ENCODE peak calls at places on chromosomes 6 and 20, in six cellular contexts. G, F, B, N, H and R are unnamed samples.

GRCh38 chr20:46323557-46323956 is 15.3 kb upstream of the CDH22 start:
- DNase-seq in G (no peak), F (no peak), B (no peak), N (no peak), H (peak; percentile 61), R (no peak)

GRCh38 chr20:49724637-49725606 is 11.2 kb upstream of the B4GALT5 start:
- DNase-seq in G (peak; percentile 36), F (peak; percentile 99), B (peak; percentile 54), N (peak; percentile 55), H (no peak), R (peak; percentile 35)

GRCh38 chr20:46378390-46379009 is 27.9 kb downstream of the ELMO2 start:
- DNase-seq in G (no peak), F (no peak), B (no peak), N (no peak), H (no peak), R (no peak)

GRCh38 chr6:148818939-148819575 is 72.2 kb downstream of the UST start:
- DNase-seq in G (no peak), F (peak; percentile 50), B (no peak), N (no peak), H (no peak), R (no peak)

GRCh38 chr20:10419550-10420133 is 14.4 kb downstream of the MKKS start:
- DNase-seq in G (no peak), F (peak; percentile 40), B (no peak), N (no peak), H (no peak), R (no peak)

GRCh38 chr20:63775096-63775978 is 35.8 kb downstream of the SLC2A4RG start:
- DNase-seq in G (no peak), F (no peak), B (peak; percentile 59), N (no peak), H (peak; percentile 69), R (no peak)

GRCh38 chr20:56995635-56996075 is 270.8 kb downstream of the BMP7 start:
- DNase-seq in G (no peak), F (peak; percentile 47), B (no peak), N (no peak), H (no peak), R (no peak)

GRCh38 chr6:130778946-130779657 is 48.1 kb upstream of the SMLR1 start:
- DNase-seq in G (no peak), F (no peak), B (no peak), N (peak; percentile 51), H (no peak), R (no peak)

GRCh38 chr6:158487495-158487894 is 72.4 kb upstream of the TMEM181 start:
- DNase-seq in G (no peak), F (no peak), B (no peak), N (no peak), H (no peak), R (no peak)

GRCh38 chr20:36396847-36397246 is 90.7 kb downstream of the DLGAP4 start:
- DNase-seq in G (no peak), F (no peak), B (no peak), N (no peak), H (no peak), R (no peak)

GRCh38 chr6:91434135-91434534 is 847.3 kb upstream of the MAP3K7 start:
- DNase-seq in G (no peak), F (no peak), B (no peak), N (no peak), H (no peak), R (no peak)

GRCh38 chr20:51710503-51710902 is 57.7 kb downstream of the ATP9A start:
- DNase-seq in G (no peak), F (no peak), B (no peak), N (no peak), H (no peak), R (no peak)

GRCh38 chr6:144330588-144330987 is 45.5 kb downstream of the UTRN start:
- DNase-seq in G (no peak), F (peak; percentile 97), B (no peak), N (no peak), H (no peak), R (peak; percentile 92)

GRCh38 chr6:11354019-11354418 is 121.6 kb upstream of the NEDD9 start:
- DNase-seq in G (peak; percentile 25), F (no peak), B (no peak), N (peak; percentile 53), H (no peak), R (no peak)

GRCh38 chr6:57190140-57190539 is 18.0 kb downstream of the BAG2 start:
- DNase-seq in G (no peak), F (no peak), B (no peak), N (no peak), H (no peak), R (no peak)

GRCh38 chr6:150894191-150894744 is 28.8 kb downstream of the MTHFD1L start:
- DNase-seq in G (no peak), F (no peak), B (no peak), N (no peak), H (no peak), R (no peak)

GRCh38 chr6:30847421-30847970 is 36.8 kb upstream of the DDR1 start:
- DNase-seq in G (no peak), F (no peak), B (no peak), N (no peak), H (no peak), R (no peak)

GRCh38 chr6:90859056-90859455 is 272.2 kb upstream of the MAP3K7 start:
- DNase-seq in G (no peak), F (no peak), B (no peak), N (no peak), H (no peak), R (no peak)

GRCh38 chr20:34562643-34563042 is 4.1 kb downstream of the MAP1LC3A start:
- DNase-seq in G (no peak), F (no peak), B (no peak), N (no peak), H (no peak), R (no peak)

GRCh38 chr6:28693751-28694443 is 168.2 kb downstream of the GPX5 start:
- DNase-seq in G (no peak), F (no peak), B (no peak), N (no peak), H (no peak), R (no peak)

GRCh38 chr6:4397307-4397706 is 261.9 kb upstream of the ECI2 start:
- DNase-seq in G (peak; percentile 25), F (no peak), B (peak; percentile 33), N (no peak), H (no peak), R (no peak)

GRCh38 chr6:123551939-123552707 is 84.6 kb downstream of the TRDN start:
- DNase-seq in G (no peak), F (no peak), B (no peak), N (no peak), H (no peak), R (no peak)

GRCh38 chr6:169843991-169844390 is 92.6 kb downstream of the ERMARD start:
- DNase-seq in G (no peak), F (no peak), B (no peak), N (no peak), H (no peak), R (no peak)

GRCh38 chr6:169847141-169847674 is 95.8 kb downstream of the ERMARD start:
- DNase-seq in G (no peak), F (no peak), B (no peak), N (no peak), H (no peak), R (no peak)

GRCh38 chr6:169844946-169845345 is 93.5 kb downstream of the ERMARD start:
- DNase-seq in G (no peak), F (no peak), B (no peak), N (no peak), H (no peak), R (no peak)

GRCh38 chr6:169846286-169847056 is 95.0 kb downstream of the ERMARD start:
- DNase-seq in G (no peak), F (no peak), B (no peak), N (no peak), H (peak; percentile 52), R (no peak)

GRCh38 chr6:169845426-169846285 is 94.2 kb downstream of the ERMARD start:
- DNase-seq in G (no peak), F (no peak), B (no peak), N (no peak), H (no peak), R (no peak)
- TF ChIP-seq CTCF in G (no peak), F (no peak), B (no peak), N (no peak), H (no peak), R (no peak)

DNA sequence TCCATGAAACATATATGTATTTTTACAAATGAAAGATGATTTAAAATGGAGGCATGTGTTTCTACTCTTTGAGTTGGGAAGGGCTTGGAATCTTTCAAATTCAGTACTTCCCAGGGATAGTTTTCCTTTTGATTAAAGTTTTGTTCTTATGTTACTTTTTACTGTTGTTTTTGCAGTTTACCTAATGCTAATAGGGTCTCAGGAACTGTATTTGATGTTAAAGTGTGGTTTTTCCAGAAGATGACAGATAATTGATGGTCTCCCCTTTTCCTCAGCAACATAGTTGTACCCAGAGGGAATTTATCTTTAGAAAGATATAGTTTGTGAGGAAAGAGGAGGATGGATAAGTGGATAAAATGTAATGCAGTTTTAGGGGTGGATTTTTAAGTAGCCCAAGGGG is 42.1 kb downstream of the GNAS start:
- DNase-seq in G (no peak), F (no peak), B (no peak), N (no peak), H (no peak), R (no peak)
- H3K36me3 ChIP-seq in G (peaks cover 5% of the 10 kb centered on the region), F (peaks cover 48% of the 10 kb centered on the region), B (peaks cover 25% of the 10 kb centered on the region), N (no peaks in the 10 kb centered on the region), H (peaks cover 20% of the 10 kb centered on the region), R (peaks cover 7% of the 10 kb centered on the region)

DNA sequence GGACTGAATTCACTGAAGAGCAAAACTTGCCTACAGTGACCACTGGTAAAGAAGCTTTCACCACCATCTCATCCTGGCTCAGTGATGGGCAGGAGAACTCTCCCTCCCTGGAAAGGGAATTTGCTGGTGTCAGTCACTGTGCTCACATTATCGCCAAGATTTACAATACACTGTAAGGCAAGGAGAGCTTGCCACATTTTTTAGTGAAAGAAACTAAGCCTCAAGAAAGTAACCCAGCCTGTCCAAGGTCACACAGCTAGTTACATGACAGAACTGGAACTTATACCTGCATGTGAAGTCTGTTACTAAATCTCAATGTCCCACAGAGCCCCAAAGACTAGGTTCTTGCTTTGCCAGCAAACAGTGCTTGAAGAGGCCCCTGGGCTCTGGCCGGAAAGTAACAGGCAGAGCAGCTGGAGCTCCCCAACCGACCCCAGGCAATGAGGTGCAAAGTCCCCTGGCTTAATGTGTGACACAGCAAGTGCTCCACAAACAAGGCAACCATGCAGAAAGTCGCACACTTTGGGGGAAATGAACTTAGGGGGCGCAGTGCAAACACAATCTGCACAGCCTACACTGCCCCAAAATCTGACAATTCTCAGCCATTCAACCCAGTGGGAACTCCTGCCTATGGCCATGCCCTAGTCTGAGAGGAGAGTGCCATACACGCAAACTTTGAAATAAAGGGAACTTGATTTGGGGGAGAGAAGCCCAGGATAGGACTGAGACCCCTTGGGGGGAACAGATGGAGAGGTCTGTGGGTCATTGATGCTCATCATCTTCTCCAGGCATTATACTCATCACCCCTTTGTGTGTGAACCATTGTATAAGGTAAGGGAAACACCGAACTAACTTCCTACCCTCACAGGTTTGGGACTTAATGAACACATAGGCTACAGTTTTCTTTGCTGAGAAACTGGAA is 1.9 kb downstream of the BCL2L1 start:
- DNase-seq in G (no peak), F (no peak), B (no peak), N (no peak), H (no peak), R (no peak)
- TF ChIP-seq CTCF in G (no peak), F (no peak), B (no peak), N (no peak), H (no peak), R (no peak)

DNA sequence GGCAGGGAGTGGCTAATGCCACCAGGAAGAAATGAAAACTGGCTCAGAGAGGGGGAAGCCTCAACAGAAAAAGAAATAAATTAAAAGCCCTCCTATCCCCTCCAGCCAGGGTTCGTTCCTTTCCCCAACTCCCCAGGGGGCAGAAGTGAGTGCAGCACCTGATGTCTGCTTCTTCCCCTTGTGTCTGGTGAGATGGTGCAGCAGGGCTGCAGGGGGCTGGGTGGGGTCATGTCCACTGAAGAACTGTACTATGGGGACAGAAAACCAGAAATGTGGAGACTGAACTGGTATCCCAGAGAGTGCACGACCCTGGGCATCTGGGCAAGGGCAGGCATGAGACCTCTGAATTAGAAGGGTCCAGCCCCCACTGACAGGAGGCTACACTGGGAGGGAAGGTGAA is 4.0 kb downstream of the EGFL8 start:
- DNase-seq in G (no peak), F (no peak), B (no peak), N (no peak), H (peak; percentile 14), R (no peak)
- H3K36me3 ChIP-seq in G (peaks cover 50% of the 10 kb centered on the region), F (no peaks in the 10 kb centered on the region), B (peaks cover 54% of the 10 kb centered on the region), N (no peaks in the 10 kb centered on the region), H (peaks cover 59% of the 10 kb centered on the region), R (peaks cover 33% of the 10 kb centered on the region)